ENCODE peak calls at places on chromosomes 11 and 22, in four cellular contexts. M, T, Y and O are unnamed samples.

GRCh38 chr22:25700996-25701815 is 40.8 kb upstream of the MYO18B start:
- DNase-seq in T (no peak), M (no peak), Y (no peak), O (no peak)

GRCh38 chr22:49793871-49794270 is 33.8 kb downstream of the BRD1 start:
- DNase-seq in M (no peak), T (no peak), Y (no peak), O (no peak)

GRCh38 chr11:38384568-38384967 is 1786.5 kb upstream of the RAG2 start:
- DNase-seq in M (no peak), Y (no peak), T (no peak), O (no peak)

GRCh38 chr11:74926304-74927030 is 22.4 kb downstream of the XRRA1 start:
- DNase-seq in M (no peak), Y (no peak), T (no peak), O (no peak)

GRCh38 chr11:120172921-120173705 is 35.2 kb upstream of the TRIM29 start:
- DNase-seq in Y (no peak), T (no peak), M (no peak), O (no peak)

GRCh38 chr22:37623075-37624016 is 14.7 kb downstream of the GGA1 start:
- DNase-seq in M (peak), T (no peak), Y (peak), O (peak)

GRCh38 chr11:48094643-48095339 is 114.4 kb downstream of the PTPRJ start:
- DNase-seq in M (no peak), Y (no peak), T (no peak), O (no peak)

GRCh38 chr11:3853935-3854659 is 1.4 kb upstream of the STIM1 start:
- DNase-seq in M (no peak), T (peak), Y (no peak), O (no peak)

GRCh38 chr22:42905702-42906183 is 48.7 kb upstream of the ARFGAP3 start:
- DNase-seq in Y (no peak), M (no peak), T (no peak), O (no peak)

GRCh38 chr22:44691796-44692661 is 10.0 kb upstream of the PRR5 start:
- DNase-seq in Y (no peak), M (no peak), T (no peak), O (peak)

GRCh38 chr11:117052196-117053149 is 45.8 kb downstream of the SIK3 start:
- DNase-seq in M (no peak), Y (no peak), T (no peak), O (no peak)

GRCh38 chr11:32018672-32019071 is 72.2 kb upstream of the RCN1 start:
- DNase-seq in M (no peak), Y (no peak), T (no peak), O (no peak)

GRCh38 chr11:10021563-10021962 is 272.5 kb downstream of the SBF2 start:
- DNase-seq in Y (peak), M (no peak), T (no peak), O (no peak)

GRCh38 chr11:62554377-62554776 is 7.8 kb upstream of the AHNAK start:
- DNase-seq in Y (no peak), T (no peak), M (no peak), O (no peak)

GRCh38 chr22:39456262-39457046 is at the start of gene MGAT3:
- DNase-seq in T (no peak), Y (no peak), M (no peak), O (no peak)

GRCh38 chr11:46352063-46352841 is 5.0 kb downstream of the DGKZ start:
- DNase-seq in M (peak), Y (no peak), T (no peak), O (peak)

GRCh38 chr11:110728883-110729282 is 16.6 kb upstream of the ARHGAP20 start:
- DNase-seq in Y (no peak), T (no peak), M (no peak), O (no peak)

GRCh38 chr11:130101661-130102060 is 32.0 kb downstream of the APLP2 start:
- DNase-seq in Y (no peak), M (no peak), T (no peak), O (no peak)

GRCh38 chr22:19638282-19639015 is 75.9 kb upstream of the SEPTIN5 start:
- DNase-seq in T (no peak), M (no peak), Y (no peak), O (no peak)

GRCh38 chr11:114155116-114155515 is 95.6 kb downstream of the ZBTB16 start:
- DNase-seq in Y (no peak), M (no peak), T (no peak), O (no peak)

GRCh38 chr22:30087611-30088010 is 7.3 kb downstream of the HORMAD2 start:
- DNase-seq in M (no peak), T (no peak), Y (no peak), O (no peak)

GRCh38 chr22:29946220-29946619 is 63.2 kb downstream of the MTMR3 start:
- DNase-seq in Y (no peak), T (no peak), M (peak), O (no peak)

GRCh38 chr11:83671295-83671694 is 385.1 kb upstream of the CCDC90B start:
- DNase-seq in Y (no peak), M (no peak), T (no peak), O (no peak)

GRCh38 chr11:106216281-106216680 is 138.8 kb downstream of the AASDHPPT start:
- DNase-seq in T (no peak), Y (no peak), M (no peak), O (no peak)

GRCh38 chr22:45585437-45585755 is 82.7 kb downstream of the FBLN1 start:
- DNase-seq in Y (no peak), M (no peak), T (no peak), O (no peak)

GRCh38 chr11:44709966-44710365 is 16.8 kb upstream of the TSPAN18 start:
- DNase-seq in T (no peak), Y (no peak), M (no peak), O (no peak)

GRCh38 chr11:35247428-35247827 is 108.5 kb downstream of the CD44 start:
- DNase-seq in T (no peak), Y (no peak), M (no peak), O (no peak)

DNA sequence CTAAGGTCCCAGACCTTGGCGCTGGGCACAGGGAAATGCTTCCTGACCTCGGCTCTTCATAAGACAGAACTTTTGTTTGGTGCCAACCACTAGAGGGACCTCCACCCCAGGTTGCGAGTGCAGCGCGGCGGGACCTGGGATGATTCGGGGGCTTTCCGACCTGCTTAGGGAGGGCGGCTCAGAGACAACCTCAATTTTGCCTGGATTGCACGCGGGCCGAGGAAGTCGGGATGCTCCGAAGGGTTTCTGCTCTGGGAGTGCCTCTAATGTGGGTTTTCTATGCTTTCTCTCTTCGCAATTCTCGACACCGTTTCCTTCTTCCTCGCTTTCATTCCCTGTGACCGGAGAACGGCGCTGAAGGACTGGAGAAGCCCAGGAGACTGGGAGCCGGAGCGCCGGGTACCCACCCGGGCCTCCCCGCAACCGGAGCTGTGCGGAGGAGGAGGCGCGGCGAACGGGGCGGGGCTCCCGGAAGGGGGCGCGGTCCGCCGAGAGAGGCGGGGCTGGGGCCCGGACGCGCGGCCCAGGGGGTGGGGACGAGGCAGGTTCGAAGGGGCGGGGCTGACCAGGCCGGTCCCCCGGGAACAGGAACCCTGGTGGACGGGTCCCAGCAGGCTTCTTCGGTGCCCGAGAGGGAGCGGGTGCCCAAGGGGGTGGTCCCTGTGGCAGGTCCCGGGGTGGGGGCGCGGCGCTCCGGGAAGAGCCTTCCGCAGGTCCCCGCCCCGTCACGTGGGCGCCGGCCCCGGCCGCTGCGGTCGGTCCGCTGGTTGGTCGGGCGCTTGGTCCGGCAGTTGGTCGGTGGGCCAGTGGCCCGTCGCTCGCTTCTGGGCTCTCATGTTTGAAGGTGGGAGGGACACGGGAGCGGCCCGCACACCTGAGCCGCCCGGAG is at the start of gene PPFIBP2:
- DNase-seq in Y (peak), T (no peak), M (peak), O (peak)
- TF ChIP-seq NR2C2 in Y (peak), T (no peak), M (no peak), O (no peak)

DNA sequence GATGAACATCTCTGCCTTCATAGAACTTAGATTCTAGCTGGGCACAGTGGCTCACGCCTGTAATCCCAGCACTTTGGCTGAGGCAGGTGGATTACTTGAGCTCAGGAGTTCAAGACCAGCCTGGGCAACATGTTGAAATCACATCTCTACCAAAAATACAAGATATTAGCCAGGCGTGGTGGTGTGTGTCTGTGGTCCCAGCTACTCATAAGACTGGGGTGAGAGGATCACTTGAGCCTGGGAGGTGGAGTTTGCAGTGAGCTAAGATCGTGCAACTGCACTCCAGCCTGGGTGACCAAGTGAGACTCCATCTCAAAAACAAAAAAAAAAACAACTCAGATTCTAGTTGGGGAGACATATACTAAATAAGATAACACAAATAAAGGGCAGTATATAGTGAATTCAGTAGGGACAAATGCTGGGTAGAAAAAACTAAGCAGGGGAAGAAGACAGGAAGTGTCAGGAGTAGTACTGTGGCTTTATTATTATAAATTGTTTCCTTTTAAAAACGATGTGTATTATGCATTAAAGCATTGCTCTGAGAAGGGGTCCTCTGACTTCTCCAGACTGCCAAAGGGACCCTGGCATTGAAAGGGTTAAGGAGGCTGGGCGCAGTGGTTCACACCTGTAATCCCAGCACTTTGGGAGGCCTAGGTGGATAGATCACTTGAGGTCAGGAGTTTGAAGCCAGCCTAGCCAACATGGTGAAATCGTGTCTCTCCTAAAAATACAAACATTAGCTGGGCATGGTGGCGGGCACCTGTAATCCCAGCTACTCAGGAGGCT is 46.7 kb downstream of the PACS1 start:
- DNase-seq in Y (no peak), M (no peak), T (no peak), O (no peak)
- TF ChIP-seq MAX in Y (no peak), M (no peak), T (no peak), O (no peak)

DNA sequence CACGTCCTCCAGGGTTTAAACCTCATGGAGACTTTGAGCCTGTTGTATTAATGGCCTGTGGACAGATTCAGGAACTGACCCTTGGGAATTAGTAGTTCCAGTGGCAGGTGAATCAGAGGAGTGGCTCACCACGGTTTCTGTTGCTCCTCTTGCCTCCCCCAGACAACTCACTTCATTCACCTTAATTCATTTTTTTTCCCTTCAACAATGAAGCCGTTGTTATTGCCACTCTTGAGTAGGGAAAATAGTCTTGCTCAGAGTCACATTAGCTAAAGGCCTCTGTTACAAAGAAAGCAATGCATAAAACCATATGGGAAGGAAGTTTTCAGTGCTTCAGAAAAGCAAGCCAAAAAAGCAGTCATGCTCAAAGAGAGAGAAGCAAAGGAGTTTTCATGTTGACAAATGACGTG is 22.6 kb downstream of the AMOTL1 start:
- DNase-seq in M (no peak), Y (no peak), T (no peak), O (no peak)
- TF ChIP-seq NR2C2 in M (no peak), Y (no peak), T (no peak), O (no peak)

GRCh38 chr11:58900479-58901420 is 38.5 kb upstream of the GLYATL1 start:
- DNase-seq in M (peak), Y (peak), T (peak), O (peak)
- TF ChIP-seq MAX in M (no peak), Y (no peak), T (no peak), O (peak)

DNA sequence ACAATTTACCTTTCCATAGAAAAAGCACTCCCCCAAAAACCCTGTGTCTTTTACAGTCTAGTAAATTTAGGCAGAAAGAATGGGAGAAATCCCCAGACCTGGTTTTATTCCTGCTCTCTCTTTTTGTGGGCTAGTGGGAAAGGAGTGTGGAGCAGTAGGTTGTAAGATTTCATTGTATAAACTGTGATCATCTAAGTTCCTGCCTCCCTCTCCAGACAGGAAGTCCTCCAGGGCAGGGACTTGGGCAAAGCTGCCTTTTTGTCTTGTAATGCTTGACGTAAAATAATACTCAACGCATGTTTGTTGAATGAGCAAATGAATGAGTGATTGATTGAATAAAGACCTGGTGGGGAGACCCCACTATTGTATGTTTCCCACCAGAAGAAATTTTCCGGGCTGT is 36.4 kb downstream of the CSNK2A3 start:
- DNase-seq in T (no peak), M (no peak), Y (no peak), O (no peak)
- TF ChIP-seq NR2C2 in T (no peak), M (no peak), Y (no peak), O (no peak)

GRCh38 chr11:27234961-27235360 is 128.1 kb downstream of the CCDC34 start:
- DNase-seq in M (no peak), T (no peak), Y (no peak), O (no peak)

GRCh38 chr11:27239305-27239942 is 123.6 kb downstream of the CCDC34 start:
- DNase-seq in M (no peak), T (no peak), Y (no peak), O (no peak)

GRCh38 chr11:27234043-27234668 is 128.9 kb downstream of the CCDC34 start:
- DNase-seq in Y (peak), T (peak), M (no peak), O (no peak)

GRCh38 chr11:27238811-27239210 is 124.2 kb downstream of the CCDC34 start:
- DNase-seq in Y (no peak), T (no peak), M (no peak), O (no peak)

DNA sequence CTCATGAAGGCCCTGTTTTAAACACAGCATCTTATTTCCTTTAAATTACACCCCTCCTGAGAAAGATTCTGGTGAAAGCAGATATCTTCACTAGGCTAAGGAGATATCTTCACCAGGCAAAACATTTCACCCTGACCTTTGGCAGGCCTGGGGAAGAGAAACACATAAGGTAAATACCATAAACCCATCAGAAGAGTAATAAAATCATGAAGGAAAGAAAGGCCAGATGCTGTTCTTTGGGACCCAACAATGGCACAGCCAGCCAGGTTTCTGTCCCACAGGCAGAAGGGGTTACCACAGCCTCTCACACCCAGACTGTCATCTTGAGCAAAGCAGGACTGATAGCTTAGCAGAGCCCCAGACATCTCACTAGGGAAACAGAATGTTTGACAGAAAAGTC is 125.4 kb downstream of the CCDC34 start:
- DNase-seq in T (no peak), Y (no peak), M (no peak), O (no peak)
- TF ChIP-seq MAX in T (no peak), Y (no peak), M (no peak), O (no peak)

GRCh38 chr11:70270104-70270876 is at the start of gene PPFIA1:
- DNase-seq in M (peak), Y (peak), T (peak), O (peak)

GRCh38 chr11:70268526-70268925 is 2.0 kb upstream of the PPFIA1 start:
- DNase-seq in Y (no peak), T (no peak), M (no peak), O (no peak)

GRCh38 chr11:70272009-70272408 is 1.5 kb downstream of the PPFIA1 start:
- DNase-seq in M (no peak), T (no peak), Y (no peak), O (no peak)

GRCh38 chr11:70271635-70271953 is 1.1 kb downstream of the PPFIA1 start:
- DNase-seq in Y (no peak), T (no peak), M (no peak), O (no peak)

GRCh38 chr11:70270877-70271634 is 566 bp downstream of the PPFIA1 start:
- DNase-seq in Y (peak), M (peak), T (no peak), O (peak)
- TF ChIP-seq NR2C2 in Y (no peak), M (no peak), T (no peak), O (no peak)

GRCh38 chr11:79184285-79184684 is 256.5 kb downstream of the TENM4 start:
- DNase-seq in T (no peak), M (no peak), Y (no peak), O (peak)
- TF ChIP-seq MAX in T (no peak), M (no peak), Y (no peak), O (no peak)